ENCODE peak calls at places on chromosomes 5 and 9, in eight cellular contexts. One of them, this sample, is unnamed.

GRCh38 chr9:72462340-72462739 is 59.1 kb upstream of the TMC1 start:
- DNase-seq in heart right ventricle: no peak
- DNase-seq in AML-193: no peak
- DNase-seq in AG04449: no peak
- DNase-seq in A549: no peak
- DNase-seq in EH: peak; percentile 76
- DNase-seq in foreskin melanocyte: no peak
- DNase-seq in upper lobe of right lung: no peak
- DNase-seq in this sample: no peak

GRCh38 chr5:134906811-134907210 is 1.9 kb downstream of the PCBD2 start:
- DNase-seq in heart right ventricle: no peak
- DNase-seq in AML-193: no peak
- DNase-seq in AG04449: no peak
- DNase-seq in A549: no peak
- DNase-seq in EH: no peak
- DNase-seq in foreskin melanocyte: no peak
- DNase-seq in upper lobe of right lung: no peak
- DNase-seq in this sample: no peak

GRCh38 chr5:68661237-68661636 is 432.6 kb upstream of the SLC30A5 start:
- DNase-seq in heart right ventricle: no peak
- DNase-seq in AML-193: no peak
- DNase-seq in AG04449: no peak
- DNase-seq in A549: peak; percentile 13
- DNase-seq in EH: peak; percentile 57
- DNase-seq in foreskin melanocyte: no peak
- DNase-seq in upper lobe of right lung: no peak
- DNase-seq in this sample: no peak

GRCh38 chr9:96061293-96061987 is 185.9 kb downstream of the ERCC6L2 start:
- DNase-seq in heart right ventricle: no peak
- DNase-seq in AML-193: no peak
- DNase-seq in AG04449: no peak
- DNase-seq in A549: peak; percentile 25
- DNase-seq in EH: peak; percentile 53
- DNase-seq in foreskin melanocyte: peak; percentile 78
- DNase-seq in upper lobe of right lung: no peak
- DNase-seq in this sample: no peak

GRCh38 chr5:142246263-142246662 is 78.6 kb downstream of the SPRY4 start:
- DNase-seq in heart right ventricle: no peak
- DNase-seq in AML-193: no peak
- DNase-seq in AG04449: peak; percentile 36
- DNase-seq in A549: no peak
- DNase-seq in EH: peak; percentile 85
- DNase-seq in foreskin melanocyte: no peak
- DNase-seq in upper lobe of right lung: no peak
- DNase-seq in this sample: no peak

GRCh38 chr5:71816307-71816706 is 97.2 kb downstream of the CARTPT start:
- DNase-seq in heart right ventricle: no peak
- DNase-seq in AML-193: no peak
- DNase-seq in AG04449: no peak
- DNase-seq in A549: no peak
- DNase-seq in EH: no peak
- DNase-seq in foreskin melanocyte: no peak
- DNase-seq in upper lobe of right lung: no peak
- DNase-seq in this sample: no peak

GRCh38 chr9:116377179-116377790 is 223.7 kb downstream of the PAPPA start:
- DNase-seq in heart right ventricle: no peak
- DNase-seq in AML-193: no peak
- DNase-seq in AG04449: no peak
- DNase-seq in A549: peak; percentile 64
- DNase-seq in EH: peak; percentile 74
- DNase-seq in foreskin melanocyte: no peak
- DNase-seq in upper lobe of right lung: no peak
- DNase-seq in this sample: peak; percentile 86

GRCh38 chr9:13331320-13331719 is 51.8 kb upstream of the MPDZ start:
- DNase-seq in heart right ventricle: no peak
- DNase-seq in AML-193: no peak
- DNase-seq in AG04449: no peak
- DNase-seq in A549: no peak
- DNase-seq in EH: no peak
- DNase-seq in foreskin melanocyte: no peak
- DNase-seq in upper lobe of right lung: no peak
- DNase-seq in this sample: no peak

GRCh38 chr5:116358911-116359418 is 215.7 kb downstream of the SEMA6A start:
- DNase-seq in heart right ventricle: no peak
- DNase-seq in AML-193: peak; percentile 54
- DNase-seq in AG04449: no peak
- DNase-seq in A549: no peak
- DNase-seq in EH: no peak
- DNase-seq in foreskin melanocyte: no peak
- DNase-seq in upper lobe of right lung: no peak
- DNase-seq in this sample: no peak

GRCh38 chr5:131563434-131564228 is 71.4 kb downstream of the RAPGEF6 start:
- DNase-seq in heart right ventricle: no peak
- DNase-seq in AML-193: no peak
- DNase-seq in AG04449: no peak
- DNase-seq in A549: peak; percentile 6
- DNase-seq in EH: no peak
- DNase-seq in foreskin melanocyte: no peak
- DNase-seq in upper lobe of right lung: no peak
- DNase-seq in this sample: no peak

GRCh38 chr5:132850066-132850465 is 16.2 kb downstream of the GDF9 start:
- DNase-seq in heart right ventricle: no peak
- DNase-seq in AML-193: no peak
- DNase-seq in AG04449: no peak
- DNase-seq in A549: no peak
- DNase-seq in EH: peak; percentile 56
- DNase-seq in foreskin melanocyte: no peak
- DNase-seq in upper lobe of right lung: no peak
- DNase-seq in this sample: no peak

GRCh38 chr5:172491481-172491880 is 37.2 kb upstream of the SH3PXD2B start:
- DNase-seq in heart right ventricle: no peak
- DNase-seq in AML-193: no peak
- DNase-seq in AG04449: no peak
- DNase-seq in A549: no peak
- DNase-seq in EH: no peak
- DNase-seq in foreskin melanocyte: no peak
- DNase-seq in upper lobe of right lung: no peak
- DNase-seq in this sample: no peak

GRCh38 chr9:104774831-104775573 is 11.1 kb downstream of the NIPSNAP3B start:
- DNase-seq in heart right ventricle: no peak
- DNase-seq in AML-193: no peak
- DNase-seq in AG04449: no peak
- DNase-seq in A549: no peak
- DNase-seq in EH: no peak
- DNase-seq in foreskin melanocyte: no peak
- DNase-seq in upper lobe of right lung: no peak
- DNase-seq in this sample: no peak

GRCh38 chr9:79073201-79073600 is 498.6 kb upstream of the TLE4 start:
- DNase-seq in heart right ventricle: no peak
- DNase-seq in AML-193: no peak
- DNase-seq in AG04449: no peak
- DNase-seq in A549: no peak
- DNase-seq in EH: no peak
- DNase-seq in foreskin melanocyte: no peak
- DNase-seq in upper lobe of right lung: no peak
- DNase-seq in this sample: no peak

GRCh38 chr9:99680191-99680590 is 141.5 kb upstream of the NR4A3 start:
- DNase-seq in heart right ventricle: no peak
- DNase-seq in AML-193: no peak
- DNase-seq in AG04449: peak; percentile 17
- DNase-seq in A549: no peak
- DNase-seq in EH: peak; percentile 75
- DNase-seq in foreskin melanocyte: no peak
- DNase-seq in upper lobe of right lung: no peak
- DNase-seq in this sample: peak; percentile 15

GRCh38 chr5:105943119-105943518 is 1727.6 kb downstream of the EFNA5 start:
- DNase-seq in heart right ventricle: no peak
- DNase-seq in AML-193: no peak
- DNase-seq in AG04449: no peak
- DNase-seq in A549: no peak
- DNase-seq in EH: no peak
- DNase-seq in foreskin melanocyte: no peak
- DNase-seq in upper lobe of right lung: no peak
- DNase-seq in this sample: no peak

GRCh38 chr5:43702815-43703214 is 99.8 kb downstream of the NNT start:
- DNase-seq in heart right ventricle: no peak
- DNase-seq in AML-193: no peak
- DNase-seq in AG04449: no peak
- DNase-seq in A549: no peak
- DNase-seq in EH: peak; percentile 25
- DNase-seq in foreskin melanocyte: no peak
- DNase-seq in upper lobe of right lung: no peak
- DNase-seq in this sample: no peak

GRCh38 chr9:110031511-110032173 is 176.3 kb downstream of the C9orf152 start:
- DNase-seq in heart right ventricle: no peak
- DNase-seq in AML-193: no peak
- DNase-seq in AG04449: no peak
- DNase-seq in A549: peak; percentile 34
- DNase-seq in EH: peak; percentile 91
- DNase-seq in foreskin melanocyte: no peak
- DNase-seq in upper lobe of right lung: no peak
- DNase-seq in this sample: no peak

GRCh38 chr9:18857769-18858168 is 175.2 kb downstream of the SAXO1 start:
- DNase-seq in heart right ventricle: no peak
- DNase-seq in AML-193: no peak
- DNase-seq in AG04449: peak; percentile 83
- DNase-seq in A549: no peak
- DNase-seq in EH: peak; percentile 75
- DNase-seq in foreskin melanocyte: peak; percentile 31
- DNase-seq in upper lobe of right lung: no peak
- DNase-seq in this sample: no peak